ENCODE peak calls at places on chromosome 10, in eight cellular contexts. Y is GM12891, Q is NCI-H1092, S is endothelial cell, R is NCI-H1417, C is T-cell, X is HuH-7.5, N is AG04450. J is an unnamed sample.
A peak's percentile ranks its signal among the peaks of the same experiment; 100 is the strongest.

GRCh38 chr10:34978080-34978479 is 112.1 kb downstream of the CUL2 start:
- DNase-seq in Y (no peak), Q (no peak), S (no peak), R (no peak), C (no peak), X (no peak), N (no peak), J (no peak)

GRCh38 chr10:121183241-121183640 is 332.1 kb downstream of the WDR11 start:
- DNase-seq in Y (no peak), Q (peak; percentile 67), S (no peak), R (no peak), C (no peak), X (no peak), N (no peak), J (no peak)

GRCh38 chr10:28734940-28735759 is 57.8 kb downstream of the BAMBI start:
- DNase-seq in Y (no peak), Q (no peak), S (no peak), R (peak; percentile 13), C (no peak), X (no peak), N (peak; percentile 96), J (peak; percentile 95)

GRCh38 chr10:102731222-102731800 is 12.4 kb upstream of the WBP1L start:
- DNase-seq in Y (no peak), Q (no peak), S (no peak), R (no peak), C (no peak), X (no peak), N (no peak), J (no peak)

GRCh38 chr10:102090772-102091171 is 25.6 kb downstream of the HPS6 start:
- DNase-seq in Y (no peak), Q (no peak), S (no peak), R (no peak), C (no peak), X (no peak), N (no peak), J (no peak)

GRCh38 chr10:71222541-71223364 is 10.4 kb downstream of the UNC5B start:
- DNase-seq in Y (no peak), Q (no peak), S (no peak), R (no peak), C (no peak), X (no peak), N (no peak), J (no peak)

GRCh38 chr10:114821915-114822770 is 563 bp downstream of the FHIP2A start:
- DNase-seq in Y (peak; percentile 19), Q (no peak), S (peak; percentile 54), R (peak; percentile 74), C (peak; percentile 15), X (peak; percentile 38), N (no peak), J (peak; percentile 6)

GRCh38 chr10:1754506-1755177 is 17.3 kb upstream of the ADARB2 start:
- DNase-seq in Y (no peak), Q (no peak), S (peak; percentile 21), R (no peak), C (no peak), X (no peak), N (no peak), J (no peak)

GRCh38 chr10:30348378-30348776 is 701 bp downstream of the MTPAP start:
- DNase-seq in Y (no peak), Q (no peak), S (no peak), R (no peak), C (no peak), X (no peak), N (no peak), J (no peak)

GRCh38 chr10:90674461-90674860 is 183.4 kb downstream of the HTR7 start:
- DNase-seq in Y (no peak), Q (no peak), S (no peak), R (no peak), C (no peak), X (no peak), N (no peak), J (no peak)

GRCh38 chr10:4650109-4650508 is 175.9 kb upstream of the AKR1E2 start:
- DNase-seq in Y (no peak), Q (peak; percentile 26), S (no peak), R (peak; percentile 46), C (no peak), X (no peak), N (no peak), J (no peak)

GRCh38 chr10:111128331-111129167 is 51.7 kb downstream of the ADRA2A start:
- DNase-seq in Y (no peak), Q (no peak), S (no peak), R (peak; percentile 4), C (no peak), X (no peak), N (no peak), J (no peak)

GRCh38 chr10:112307631-112308502 is 24.7 kb downstream of the TECTB start:
- DNase-seq in Y (peak; percentile 56), Q (no peak), S (peak; percentile 57), R (peak; percentile 3), C (peak; percentile 12), X (peak; percentile 60), N (peak; percentile 10), J (peak; percentile 61)

GRCh38 chr10:81875680-81876252 is 772 bp downstream of the NRG3 start:
- DNase-seq in Y (no peak), Q (no peak), S (peak; percentile 13), R (no peak), C (no peak), X (no peak), N (no peak), J (no peak)

GRCh38 chr10:71078454-71079145 is 133.8 kb upstream of the UNC5B start:
- DNase-seq in Y (no peak), Q (no peak), S (no peak), R (no peak), C (no peak), X (no peak), N (no peak), J (no peak)

GRCh38 chr10:103737735-103738367 is 117.5 kb downstream of the SH3PXD2A start:
- DNase-seq in Y (no peak), Q (no peak), S (no peak), R (no peak), C (no peak), X (no peak), N (no peak), J (no peak)

GRCh38 chr10:2284071-2284470 is 546.7 kb upstream of the ADARB2 start:
- DNase-seq in Y (no peak), Q (no peak), S (no peak), R (no peak), C (no peak), X (no peak), N (no peak), J (no peak)

GRCh38 chr10:21720090-21720489 is 186.1 kb downstream of the MLLT10 start:
- DNase-seq in Y (no peak), Q (no peak), S (no peak), R (peak; percentile 28), C (no peak), X (no peak), N (no peak), J (no peak)

GRCh38 chr10:101230185-101230917 is 1.1 kb upstream of the LBX1 start:
- DNase-seq in Y (no peak), Q (no peak), S (peak; percentile 63), R (peak; percentile 66), C (no peak), X (peak; percentile 87), N (no peak), J (no peak)

GRCh38 chr10:96276426-96276825 is 5.1 kb upstream of the BLNK start:
- DNase-seq in Y (no peak), Q (no peak), S (no peak), R (no peak), C (no peak), X (no peak), N (no peak), J (no peak)

GRCh38 chr10:3775671-3776551 is 9.1 kb downstream of the KLF6 start:
- DNase-seq in Y (no peak), Q (no peak), S (no peak), R (peak; percentile 23), C (no peak), X (no peak), N (no peak), J (no peak)

GRCh38 chr10:32005050-32005449 is 51.2 kb downstream of the KIF5B start:
- DNase-seq in Y (no peak), Q (no peak), S (peak; percentile 46), R (peak; percentile 59), C (peak; percentile 42), X (peak; percentile 13), N (peak; percentile 10), J (peak; percentile 58)

GRCh38 chr10:21517983-21518628 is 7.4 kb downstream of the SKIDA1 start:
- DNase-seq in Y (no peak), Q (peak; percentile 85), S (no peak), R (peak; percentile 93), C (no peak), X (no peak), N (no peak), J (no peak)

GRCh38 chr10:17599089-17599488 is 18.1 kb downstream of the HACD1 start:
- DNase-seq in Y (no peak), Q (no peak), S (peak; percentile 25), R (peak; percentile 60), C (no peak), X (no peak), N (peak; percentile 3), J (no peak)

GRCh38 chr10:131722121-131722520 is 178.7 kb upstream of the PPP2R2D start:
- DNase-seq in Y (no peak), Q (no peak), S (no peak), R (no peak), C (no peak), X (no peak), N (no peak), J (no peak)

GRCh38 chr10:133151528-133151927 is 8.5 kb upstream of the KNDC1 start:
- DNase-seq in Y (no peak), Q (no peak), S (no peak), R (no peak), C (no peak), X (no peak), N (no peak), J (no peak)

GRCh38 chr10:33136271-33136670 is 178.2 kb upstream of the ITGB1 start:
- DNase-seq in Y (no peak), Q (no peak), S (no peak), R (no peak), C (no peak), X (no peak), N (no peak), J (no peak)

GRCh38 chr10:17201165-17202013 is at the start of gene TRDMT1:
- DNase-seq in Y (peak; percentile 47), Q (peak; percentile 78), S (peak; percentile 86), R (peak; percentile 92), C (peak; percentile 66), X (peak; percentile 57), N (no peak), J (peak; percentile 67)

GRCh38 chr10:5464521-5464920 is 34.8 kb downstream of the CALML5 start:
- DNase-seq in Y (no peak), Q (no peak), S (no peak), R (no peak), C (no peak), X (no peak), N (no peak), J (no peak)

GRCh38 chr10:71801357-71801756 is 28.0 kb upstream of the VSIR start:
- DNase-seq in Y (peak; percentile 60), Q (no peak), S (no peak), R (no peak), C (no peak), X (no peak), N (no peak), J (no peak)

GRCh38 chr10:95392250-95392584 is 101.4 kb upstream of the PDLIM1 start:
- DNase-seq in Y (no peak), Q (no peak), S (no peak), R (no peak), C (no peak), X (no peak), N (no peak), J (no peak)

GRCh38 chr10:335151-335800 is 200.0 kb downstream of the ZMYND11 start:
- DNase-seq in Y (no peak), Q (no peak), S (no peak), R (no peak), C (no peak), X (no peak), N (no peak), J (no peak)

GRCh38 chr10:31017534-31018361 is 13.9 kb downstream of the ZNF438 start:
- DNase-seq in Y (no peak), Q (no peak), S (no peak), R (no peak), C (no peak), X (no peak), N (no peak), J (no peak)

GRCh38 chr10:125592897-125593296 is 90.1 kb downstream of the TEX36 start:
- DNase-seq in Y (no peak), Q (no peak), S (no peak), R (no peak), C (no peak), X (no peak), N (no peak), J (no peak)